ENCODE peak calls at places on chromosomes 5 and 9, in ten cellular contexts. O, G, Q, K, M, U, E, A, W and Z are unnamed samples.

GRCh38 chr5:155905359-155905758 is 421.6 kb upstream of the SGCD start:
- DNase-seq in Q (no peak), O (no peak), A (no peak), K (no peak), W (no peak), M (no peak), U (peak; percentile 16), E (no peak), G (no peak), Z (no peak)

GRCh38 chr9:81595887-81596558 is 93.3 kb downstream of the TLE1 start:
- DNase-seq in W (peak; percentile 39), O (no peak), Q (no peak), K (no peak), U (no peak), A (peak; percentile 10), E (no peak), G (no peak), M (no peak), Z (no peak)

GRCh38 chr9:134942011-134942410 is 24.3 kb upstream of the FCN1 start:
- DNase-seq in M (no peak), K (no peak), G (no peak), Q (no peak), W (no peak), O (no peak), A (no peak), U (no peak), E (no peak), Z (no peak)

GRCh38 chr5:107381189-107381856 is 289.4 kb downstream of the EFNA5 start:
- DNase-seq in E (peak; percentile 51), K (no peak), M (peak; percentile 83), Q (no peak), O (no peak), A (peak; percentile 74), G (no peak), W (no peak), U (peak; percentile 66), Z (no peak)

GRCh38 chr9:85332487-85332886 is 409.3 kb downstream of the AGTPBP1 start:
- DNase-seq in Q (no peak), K (no peak), U (no peak), G (no peak), O (peak; percentile 47), W (peak; percentile 41), E (no peak), A (no peak), M (peak; percentile 8), Z (no peak)

GRCh38 chr5:115461093-115461492 is 83.5 kb downstream of the FEM1C start:
- DNase-seq in K (no peak), M (no peak), U (no peak), G (no peak), W (no peak), Q (no peak), A (no peak), E (no peak), O (no peak), Z (no peak)

GRCh38 chr5:77308154-77308960 is 97.9 kb downstream of the PDE8B start:
- DNase-seq in Q (no peak), E (no peak), A (no peak), M (no peak), W (no peak), O (no peak), G (no peak), U (no peak), K (no peak), Z (no peak)

GRCh38 chr5:148186248-148187003 is 16.4 kb upstream of the SPINK6 start:
- DNase-seq in W (no peak), K (no peak), G (no peak), A (peak; percentile 1), O (no peak), E (no peak), U (peak; percentile 83), M (peak; percentile 90), Q (peak; percentile 75), Z (no peak)

GRCh38 chr5:169029087-169029486 is 271.9 kb downstream of the SLIT3 start:
- DNase-seq in U (no peak), O (no peak), A (no peak), E (no peak), M (no peak), G (no peak), K (no peak), W (no peak), Q (no peak), Z (no peak)

GRCh38 chr5:72152506-72152905 is 45.2 kb downstream of the MAP1B start:
- DNase-seq in O (no peak), U (no peak), E (no peak), G (no peak), W (no peak), K (no peak), Q (no peak), A (no peak), M (no peak), Z (no peak)

GRCh38 chr5:145130996-145131395 is 704.1 kb downstream of the PRELID2 start:
- DNase-seq in K (no peak), A (no peak), Q (no peak), M (no peak), G (no peak), U (no peak), W (no peak), O (no peak), E (no peak), Z (no peak)

GRCh38 chr9:4116708-4117460 is 183.0 kb downstream of the GLIS3 start:
- DNase-seq in A (peak; percentile 79), G (no peak), O (no peak), K (no peak), W (no peak), M (no peak), Q (no peak), E (no peak), U (no peak), Z (no peak)

GRCh38 chr9:137694962-137695875 is 76.4 kb downstream of the EHMT1 start:
- DNase-seq in A (peak; percentile 32), Q (no peak), E (peak; percentile 12), W (peak; percentile 85), G (peak; percentile 77), K (no peak), U (no peak), M (peak; percentile 13), O (peak; percentile 79), Z (peak; percentile 75)

GRCh38 chr5:53642006-53642405 is 81.6 kb downstream of the NDUFS4 start:
- DNase-seq in A (no peak), U (peak; percentile 20), G (no peak), E (no peak), W (no peak), Q (no peak), M (no peak), K (no peak), O (no peak), Z (no peak)

GRCh38 chr5:134224905-134225779 is 731 bp downstream of the PPP2CA start:
- DNase-seq in Q (no peak), E (peak; percentile 41), K (peak; percentile 63), A (peak; percentile 47), O (peak; percentile 74), G (peak; percentile 34), U (peak; percentile 42), W (peak; percentile 74), M (peak; percentile 78), Z (peak; percentile 69)

GRCh38 chr9:105308448-105309412 is 64.3 kb downstream of the SLC44A1 start:
- DNase-seq in Q (no peak), G (no peak), W (no peak), M (no peak), A (no peak), O (no peak), E (no peak), K (no peak), U (no peak), Z (no peak)

GRCh38 chr5:33379757-33380156 is 61.0 kb upstream of the TARS1 start:
- DNase-seq in M (peak; percentile 58), Q (peak; percentile 28), O (peak; percentile 31), E (no peak), G (no peak), K (no peak), A (no peak), W (peak; percentile 36), U (no peak), Z (no peak)

GRCh38 chr5:172187118-172188032 is 649 bp downstream of the STK10 start:
- DNase-seq in A (peak; percentile 84), G (no peak), M (peak; percentile 91), W (peak; percentile 62), U (peak; percentile 27), Q (no peak), O (peak; percentile 21), E (peak; percentile 74), K (peak; percentile 59), Z (peak; percentile 67)
- TF ChIP-seq CTCF in A (no peak), G (no peak), M (no peak), W (no peak), U (no peak), Q (no peak), O (no peak), E (no peak), K (no peak), Z (no peak)

GRCh38 chr9:91741529-91741928 is 208.5 kb downstream of the ROR2 start:
- DNase-seq in G (no peak), A (peak; percentile 29), E (no peak), W (no peak), Q (no peak), K (no peak), M (peak; percentile 62), U (peak; percentile 11), O (no peak), Z (no peak)
- TF ChIP-seq CTCF in G (no peak), A (no peak), E (no peak), W (no peak), Q (no peak), K (no peak), M (no peak), U (no peak), O (no peak), Z (no peak)

DNA sequence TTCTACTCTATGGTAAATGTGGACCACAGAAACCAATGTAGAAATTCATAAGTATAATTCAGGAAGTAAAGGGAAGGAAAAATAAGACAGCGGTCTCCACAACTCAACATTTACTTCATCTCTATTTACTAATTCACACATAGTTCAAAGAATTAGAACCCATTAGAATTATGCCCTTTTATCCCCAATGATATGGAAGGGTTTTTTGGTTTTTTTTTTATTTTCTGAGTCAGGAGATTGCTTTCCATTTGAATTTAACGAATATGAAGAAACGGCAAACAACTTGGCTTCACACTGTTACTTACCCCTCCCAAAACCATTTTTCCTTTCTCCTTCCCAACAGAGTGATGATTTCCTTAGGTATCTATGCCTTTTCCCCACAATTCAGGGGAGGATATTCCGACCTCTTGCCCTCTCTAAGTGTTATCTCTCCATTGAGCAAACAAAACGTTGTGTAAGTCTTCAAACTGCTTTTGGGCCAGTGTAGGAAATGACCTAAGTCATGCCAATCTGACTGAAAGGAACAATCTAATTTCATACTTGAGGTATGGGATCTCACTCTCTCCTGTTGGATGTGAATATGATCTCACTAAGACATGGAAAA is 72.0 kb downstream of the CETN3 start:
- DNase-seq in O (no peak), M (no peak), Q (no peak), A (no peak), E (no peak), G (no peak), U (no peak), W (no peak), K (no peak), Z (no peak)
- TF ChIP-seq CTCF in O (no peak), M (no peak), Q (no peak), A (no peak), E (no peak), G (no peak), U (no peak), W (no peak), K (no peak), Z (no peak)

DNA sequence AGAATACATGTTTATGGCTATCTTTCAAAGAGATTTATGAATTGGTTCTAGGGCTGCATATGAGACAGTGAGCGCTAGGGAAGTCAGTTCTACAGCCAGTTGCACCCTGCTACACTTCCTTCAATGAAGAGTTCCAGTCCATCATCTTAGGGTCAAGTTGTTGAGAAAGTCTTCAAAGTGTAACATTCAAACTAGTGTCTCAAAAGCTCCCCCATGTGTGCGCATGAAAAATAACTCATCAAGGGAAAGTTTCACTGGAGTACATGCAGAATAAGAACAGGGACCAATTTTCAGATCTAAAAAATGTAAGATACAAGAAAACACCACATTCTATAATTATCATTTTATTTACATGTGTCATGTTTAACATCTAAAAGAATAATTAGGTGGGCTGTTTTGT is 317.2 kb downstream of the DEPDC1B start:
- DNase-seq in Q (peak; percentile 39), A (peak; percentile 16), E (no peak), O (no peak), G (no peak), U (peak; percentile 26), M (peak; percentile 34), K (peak; percentile 29), W (no peak), Z (peak; percentile 26)
- TF ChIP-seq CTCF in Q (no peak), A (peak; percentile 49), E (peak; percentile 42), O (no peak), G (peak; percentile 54), U (peak; percentile 53), M (peak; percentile 61), K (peak; percentile 27), W (no peak), Z (peak; percentile 34)